ENCODE peak calls at places on chromosomes 2 and 18, in six cellular contexts. S is IMR-90; X is HCT116; R is cardiac muscle cell; A is CD8-positive, alpha-beta memory T cell; H is heart right ventricle. W is an unnamed sample. For H3K4me1, the result is how much of the 10 kb centered on the place peaks cover.

GRCh38 chr2:170814551-170815245 is 2.0 kb upstream of the GAD1 start:
- DNase-seq in X (no peak), H (no peak), A (no peak), R (no peak), S (no peak), W (no peak)

GRCh38 chr2:101342625-101343008 is 34.1 kb upstream of the RNF149 start:
- DNase-seq in X (no peak), S (no peak), H (no peak), R (no peak), A (no peak), W (no peak)

GRCh38 chr2:98801286-98801685 is 70.4 kb upstream of the MGAT4A start:
- DNase-seq in A (no peak), S (no peak), X (no peak), H (no peak), R (no peak), W (no peak)

GRCh38 chr2:160650196-160651108 is 156.8 kb upstream of the RBMS1 start:
- DNase-seq in R (no peak), A (no peak), X (no peak), H (no peak), S (no peak), W (no peak)

GRCh38 chr2:169828141-169828811 is 1.0 kb downstream of the UBR3 start:
- DNase-seq in H (peak), X (no peak), S (peak), R (peak), A (peak), W (no peak)

GRCh38 chr18:74064510-74064909 is 83.1 kb downstream of the FBXO15 start:
- DNase-seq in R (no peak), X (no peak), H (no peak), A (no peak), S (peak), W (no peak)

GRCh38 chr18:77899972-77900754 is 650.5 kb downstream of the GALR1 start:
- DNase-seq in H (no peak), S (no peak), X (no peak), R (peak), A (peak), W (peak)

GRCh38 chr2:113888641-113889470 is 1.0 kb upstream of the ACTR3 start:
- DNase-seq in R (no peak), H (no peak), S (no peak), X (no peak), A (no peak), W (no peak)

GRCh38 chr2:236939751-236940229 is 145.9 kb upstream of the COPS8 start:
- DNase-seq in H (no peak), A (no peak), S (no peak), R (no peak), X (no peak), W (no peak)

GRCh38 chr2:237297421-237298155 is 116.4 kb downstream of the COL6A3 start:
- DNase-seq in S (peak), R (no peak), A (no peak), X (no peak), H (no peak), W (no peak)

GRCh38 chr18:8615397-8616025 is 6.3 kb downstream of the RAB12 start:
- DNase-seq in A (no peak), H (peak), R (peak), X (no peak), S (peak), W (no peak)

GRCh38 chr18:73756256-73757091 is 391.2 kb downstream of the FBXO15 start:
- DNase-seq in X (no peak), A (no peak), S (peak), H (no peak), R (no peak), W (no peak)

GRCh38 chr18:21672868-21673267 is 31.7 kb downstream of the ABHD3 start:
- DNase-seq in S (peak), R (peak), H (peak), A (no peak), X (peak), W (no peak)

GRCh38 chr2:100755441-100755840 is 64.5 kb upstream of the NPAS2 start:
- DNase-seq in X (no peak), R (no peak), S (peak), A (no peak), H (no peak), W (no peak)

GRCh38 chr2:64777841-64778240 is 124.1 kb upstream of the SERTAD2 start:
- DNase-seq in H (no peak), S (no peak), X (no peak), A (no peak), R (no peak), W (no peak)

GRCh38 chr18:31548825-31549224 is 42.9 kb upstream of the TTR start:
- DNase-seq in X (no peak), R (no peak), S (no peak), H (no peak), A (no peak), W (no peak)

GRCh38 chr18:35002120-35002519 is 39.1 kb upstream of the MAPRE2 start:
- DNase-seq in R (no peak), H (no peak), S (no peak), X (no peak), A (no peak), W (no peak)

GRCh38 chr18:72922895-72923294 is 55.1 kb upstream of the NETO1 start:
- DNase-seq in S (no peak), H (no peak), A (no peak), R (no peak), X (no peak), W (no peak)

GRCh38 chr2:126850951-126851350 is 47.7 kb upstream of the TEX51 start:
- DNase-seq in H (no peak), S (no peak), A (no peak), R (no peak), X (no peak), W (no peak)

GRCh38 chr2:206983156-206983875 is 44.0 kb downstream of the CPO start:
- DNase-seq in S (peak), H (no peak), X (no peak), A (no peak), R (no peak), W (no peak)

GRCh38 chr2:230974096-230974913 is 21.6 kb upstream of the SPATA3 start:
- DNase-seq in X (no peak), H (no peak), R (peak), S (peak), A (peak), W (no peak)

GRCh38 chr2:199228887-199229819 is 228.6 kb downstream of the SATB2 start:
- DNase-seq in H (no peak), X (no peak), A (no peak), S (peak), R (peak), W (no peak)

DNA sequence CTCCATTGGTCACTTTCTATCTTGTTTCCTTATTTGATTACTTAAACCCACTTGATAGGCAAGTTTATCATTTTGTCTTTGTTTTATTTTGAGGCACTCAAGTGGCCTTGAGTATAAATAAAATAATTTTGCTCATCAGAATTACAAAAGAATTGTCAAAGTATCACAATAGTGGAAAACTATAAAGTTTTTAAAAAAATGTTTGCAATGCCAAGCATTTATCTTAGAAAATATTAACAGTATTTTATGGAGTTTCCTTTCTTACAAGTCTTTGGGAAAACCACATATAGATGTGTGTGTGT is 14.7 kb downstream of the PMS1 start:
- DNase-seq in X (no peak), H (no peak), R (no peak), A (no peak), S (no peak), W (no peak)
- H3K27ac ChIP-seq in X (no peak), H (no peak), R (no peak), A (no peak), S (no peak), W (no peak)

GRCh38 chr18:54692463-54692862 is 101.4 kb downstream of the DYNAP start:
- DNase-seq in R (no peak), A (no peak), X (no peak), H (no peak), S (no peak), W (no peak)
- H3K4me3 ChIP-seq in R (no peak), A (no peak), X (no peak), H (no peak), S (no peak), W (no peak)

GRCh38 chr2:1808921-1809551 is 64.7 kb upstream of the PXDN start:
- DNase-seq in H (no peak), A (no peak), R (no peak), S (peak), X (no peak), W (no peak)

GRCh38 chr2:1804865-1805264 is 60.5 kb upstream of the PXDN start:
- DNase-seq in H (no peak), R (no peak), S (no peak), A (no peak), X (no peak), W (no peak)

GRCh38 chr2:1809726-1810125 is 65.4 kb upstream of the PXDN start:
- DNase-seq in X (no peak), S (no peak), A (no peak), R (no peak), H (no peak), W (no peak)

GRCh38 chr2:1806254-1806653 is 61.9 kb upstream of the PXDN start:
- DNase-seq in X (no peak), S (no peak), H (no peak), R (no peak), A (no peak), W (no peak)

GRCh38 chr2:1807167-1807566 is 62.9 kb upstream of the PXDN start:
- DNase-seq in X (no peak), S (no peak), A (no peak), R (no peak), H (no peak), W (no peak)
- H3K4me1 ChIP-seq in X (under half), S (under half), A (under half), R (under half), H (under half), W (under half)

GRCh38 chr2:19989342-19989680 is 594 bp downstream of the WDR35 start:
- DNase-seq in R (no peak), X (no peak), S (no peak), H (no peak), A (no peak), W (no peak)
- H3K27ac ChIP-seq in R (no peak), X (peak), S (peak), H (no peak), A (peak), W (no peak)